ENCODE peak calls at places on chromosome 20, in six cellular contexts. K is COR-L47; S is A549; A is nucleus accumbens; V is GM06990; B is activated naive CD8-positive, alpha-beta T cell treated with anti-CD3 and anti-CD28 coated beads, Interleukin-2, amount 50 U/mL, for 24 hours. F is an unnamed sample.

GRCh38 chr20:13554706-13555105 is 84.0 kb downstream of the TASP1 start:
- DNase-seq in K (no peak), S (no peak), A (no peak), V (no peak), B (no peak), F (peak; percentile 46)

GRCh38 chr20:6055981-6056569 is 2.2 kb upstream of the LRRN4 start:
- DNase-seq in K (no peak), S (no peak), A (no peak), V (no peak), B (no peak), F (no peak)

GRCh38 chr20:13777171-13777601 is 7.5 kb downstream of the ESF1 start:
- DNase-seq in K (no peak), S (no peak), A (no peak), V (no peak), B (no peak), F (peak; percentile 18)

GRCh38 chr20:54156522-54156921 is 17.3 kb downstream of the CYP24A1 start:
- DNase-seq in K (no peak), S (no peak), A (no peak), V (no peak), B (no peak), F (no peak)

GRCh38 chr20:208937-209566 is 18.0 kb upstream of the DEFB129 start:
- DNase-seq in K (peak; percentile 0), S (peak; percentile 40), A (no peak), V (no peak), B (no peak), F (peak; percentile 76)

GRCh38 chr20:4682682-4683081 is 39.0 kb upstream of the PRND start:
- DNase-seq in K (no peak), S (no peak), A (no peak), V (no peak), B (no peak), F (no peak)

GRCh38 chr20:48877299-48877698 is 44.2 kb upstream of the ARFGEF2 start:
- DNase-seq in K (peak; percentile 13), S (no peak), A (no peak), V (no peak), B (no peak), F (peak; percentile 35)

GRCh38 chr20:53792946-53793536 is 199.4 kb upstream of the ZNF217 start:
- DNase-seq in K (no peak), S (no peak), A (no peak), V (no peak), B (no peak), F (no peak)

GRCh38 chr20:8155229-8155628 is 23.2 kb downstream of the PLCB1 start:
- DNase-seq in K (no peak), S (no peak), A (no peak), V (no peak), B (no peak), F (peak; percentile 54)

GRCh38 chr20:44247676-44248419 is 740 bp downstream of the GDAP1L1 start:
- DNase-seq in K (no peak), S (peak; percentile 56), A (no peak), V (no peak), B (peak; percentile 52), F (peak; percentile 44)

GRCh38 chr20:10924628-10925266 is 250.9 kb upstream of the JAG1 start:
- DNase-seq in K (no peak), S (no peak), A (no peak), V (no peak), B (no peak), F (peak; percentile 97)

GRCh38 chr20:56592211-56592610 is 36.9 kb upstream of the TFAP2C start:
- DNase-seq in K (no peak), S (no peak), A (no peak), V (no peak), B (no peak), F (no peak)

GRCh38 chr20:17327185-17327780 is 100.4 kb downstream of the PCSK2 start:
- DNase-seq in K (peak; percentile 76), S (no peak), A (peak; percentile 33), V (no peak), B (no peak), F (no peak)

GRCh38 chr20:58717278-58718091 is 24.9 kb downstream of the NPEPL1 start:
- DNase-seq in K (no peak), S (no peak), A (no peak), V (no peak), B (no peak), F (no peak)

GRCh38 chr20:5510446-5510845 is 193.7 kb upstream of the PROKR2 start:
- DNase-seq in K (no peak), S (no peak), A (no peak), V (no peak), B (no peak), F (peak; percentile 24)

GRCh38 chr20:63045991-63046390 is 39.2 kb upstream of the BHLHE23 start:
- DNase-seq in K (no peak), S (no peak), A (no peak), V (no peak), B (no peak), F (no peak)

GRCh38 chr20:32494498-32495216 is 90.5 kb downstream of the NOL4L start:
- DNase-seq in K (no peak), S (no peak), A (no peak), V (no peak), B (no peak), F (no peak)

GRCh38 chr20:45307076-45307645 is 521 bp downstream of the RBPJL start:
- DNase-seq in K (no peak), S (no peak), A (no peak), V (no peak), B (no peak), F (no peak)

GRCh38 chr20:52076164-52076563 is 115.4 kb downstream of the ZFP64 start:
- DNase-seq in K (no peak), S (no peak), A (no peak), V (no peak), B (no peak), F (peak; percentile 39)

GRCh38 chr20:50475879-50476292 is 34.3 kb upstream of the PTPN1 start:
- DNase-seq in K (no peak), S (peak; percentile 46), A (no peak), V (no peak), B (no peak), F (peak; percentile 66)

GRCh38 chr20:23879811-23880374 is 345 bp upstream of the CST5 start:
- DNase-seq in K (no peak), S (no peak), A (no peak), V (no peak), B (no peak), F (no peak)

GRCh38 chr20:62876826-62877728 is 15.5 kb upstream of the TCFL5 start:
- DNase-seq in K (no peak), S (no peak), A (no peak), V (no peak), B (no peak), F (no peak)

GRCh38 chr20:20606046-20606445 is 106.4 kb downstream of the RALGAPA2 start:
- DNase-seq in K (no peak), S (no peak), A (no peak), V (no peak), B (no peak), F (no peak)

GRCh38 chr20:46708172-46708860 is 1.1 kb upstream of the SLC2A10 start:
- DNase-seq in K (no peak), S (no peak), A (no peak), V (no peak), B (no peak), F (no peak)

GRCh38 chr20:51385941-51386530 is 156.5 kb downstream of the NFATC2 start:
- DNase-seq in K (no peak), S (peak; percentile 69), A (no peak), V (no peak), B (no peak), F (peak; percentile 57)

F was measured in EH.